ENCODE peak calls at places on chromosomes 2 and 18, in eight cellular contexts. T is heart right ventricle; A is body of pancreas; P is K562; G is lower lobe of right lung; O is fibroblast of lung; M is CD8-positive, alpha-beta T cell; W is HepG2. S is an unnamed sample.

GRCh38 chr2:152222975-152223638 is 47.5 kb upstream of the STAM2 start:
- DNase-seq in G (no peak), A (peak; percentile 44), P (no peak), T (peak; percentile 84), M (no peak), W (peak; percentile 59), O (peak; percentile 96), S (no peak)

GRCh38 chr2:208361077-208361441 is 45.5 kb upstream of the PTH2R start:
- DNase-seq in T (no peak), W (no peak), M (no peak), O (no peak), P (no peak), G (no peak), A (no peak), S (no peak)

GRCh38 chr18:9753863-9754262 is 45.8 kb downstream of the RAB31 start:
- DNase-seq in M (no peak), O (no peak), T (no peak), A (no peak), W (no peak), G (no peak), P (no peak), S (no peak)

GRCh38 chr2:186422226-186422625 is 63.8 kb upstream of the ZC3H15 start:
- DNase-seq in O (peak; percentile 99), P (no peak), T (peak; percentile 11), A (peak; percentile 14), M (no peak), G (no peak), W (no peak), S (no peak)

GRCh38 chr2:54107903-54108615 is 7.4 kb upstream of the ACYP2 start:
- DNase-seq in G (no peak), P (no peak), M (no peak), W (no peak), O (no peak), A (no peak), T (no peak), S (no peak)

GRCh38 chr18:74234326-74235171 is 57.2 kb downstream of the CYB5A start:
- DNase-seq in A (peak; percentile 76), P (no peak), O (peak; percentile 89), T (no peak), W (peak; percentile 98), M (no peak), G (no peak), S (no peak)

GRCh38 chr18:75212626-75213110 is 2.1 kb downstream of the TSHZ1 start:
- DNase-seq in O (no peak), W (peak; percentile 35), A (no peak), T (no peak), P (no peak), G (no peak), M (no peak), S (no peak)

GRCh38 chr2:52844701-52845423 is 922.7 kb upstream of the CHAC2 start:
- DNase-seq in A (no peak), O (no peak), G (no peak), W (no peak), P (no peak), M (no peak), T (no peak), S (no peak)

GRCh38 chr2:73075477-73076373 is 4.2 kb upstream of the SFXN5 start:
- DNase-seq in P (no peak), W (no peak), T (peak; percentile 69), O (peak; percentile 30), G (no peak), A (no peak), M (no peak), S (no peak)

GRCh38 chr2:74444498-74445318 is 3.0 kb upstream of the RTKN start:
- DNase-seq in G (no peak), P (no peak), M (no peak), W (no peak), T (no peak), A (no peak), O (no peak), S (no peak)

GRCh38 chr18:46386788-46387187 is 270.2 kb downstream of the LOXHD1 start:
- DNase-seq in T (peak; percentile 64), G (no peak), W (no peak), M (no peak), P (no peak), A (no peak), O (no peak), S (no peak)

GRCh38 chr2:8413589-8414135 is 268.2 kb upstream of the ID2 start:
- DNase-seq in P (no peak), W (peak; percentile 98), M (no peak), G (no peak), T (no peak), A (peak; percentile 59), O (no peak), S (no peak)

GRCh38 chr2:10405441-10405840 is 42.7 kb downstream of the ODC1 start:
- DNase-seq in O (peak; percentile 92), A (peak; percentile 77), T (no peak), M (no peak), G (peak; percentile 76), P (no peak), W (no peak), S (no peak)

GRCh38 chr2:65722028-65722427 is 289.6 kb upstream of the SPRED2 start:
- DNase-seq in O (peak; percentile 51), A (peak; percentile 42), P (no peak), M (no peak), W (no peak), T (peak; percentile 20), G (no peak), S (no peak)

GRCh38 chr2:18998492-18998891 is 359.9 kb downstream of the OSR1 start:
- DNase-seq in W (no peak), A (no peak), T (no peak), M (no peak), P (no peak), G (no peak), O (no peak), S (no peak)

GRCh38 chr18:68843467-68844089 is 45.7 kb downstream of the CCDC102B start:
- DNase-seq in A (no peak), T (no peak), G (no peak), W (no peak), M (no peak), P (no peak), O (peak; percentile 47), S (no peak)

GRCh38 chr2:188622898-188623297 is 331.2 kb downstream of the GULP1 start:
- DNase-seq in T (no peak), O (no peak), A (no peak), P (no peak), M (no peak), G (no peak), W (no peak), S (no peak)

GRCh38 chr2:188620916-188621315 is 329.2 kb downstream of the GULP1 start:
- DNase-seq in O (no peak), M (no peak), T (no peak), P (no peak), A (no peak), W (no peak), G (no peak), S (no peak)

GRCh38 chr2:188623995-188624643 is 332.4 kb downstream of the GULP1 start:
- DNase-seq in W (no peak), O (peak; percentile 52), T (no peak), P (no peak), G (no peak), A (no peak), M (no peak), S (no peak)

GRCh38 chr2:188619146-188619545 is 327.5 kb downstream of the GULP1 start:
- DNase-seq in W (no peak), P (no peak), G (no peak), A (no peak), O (no peak), M (no peak), T (no peak), S (no peak)
- H3K27ac ChIP-seq in W (no peak overlapping the region), P (no peak overlapping the region), G (no peak overlapping the region), A (no peak overlapping the region), O (no peak overlapping the region), M (no peak overlapping the region), T (no peak overlapping the region), S (no peak overlapping the region)

DNA sequence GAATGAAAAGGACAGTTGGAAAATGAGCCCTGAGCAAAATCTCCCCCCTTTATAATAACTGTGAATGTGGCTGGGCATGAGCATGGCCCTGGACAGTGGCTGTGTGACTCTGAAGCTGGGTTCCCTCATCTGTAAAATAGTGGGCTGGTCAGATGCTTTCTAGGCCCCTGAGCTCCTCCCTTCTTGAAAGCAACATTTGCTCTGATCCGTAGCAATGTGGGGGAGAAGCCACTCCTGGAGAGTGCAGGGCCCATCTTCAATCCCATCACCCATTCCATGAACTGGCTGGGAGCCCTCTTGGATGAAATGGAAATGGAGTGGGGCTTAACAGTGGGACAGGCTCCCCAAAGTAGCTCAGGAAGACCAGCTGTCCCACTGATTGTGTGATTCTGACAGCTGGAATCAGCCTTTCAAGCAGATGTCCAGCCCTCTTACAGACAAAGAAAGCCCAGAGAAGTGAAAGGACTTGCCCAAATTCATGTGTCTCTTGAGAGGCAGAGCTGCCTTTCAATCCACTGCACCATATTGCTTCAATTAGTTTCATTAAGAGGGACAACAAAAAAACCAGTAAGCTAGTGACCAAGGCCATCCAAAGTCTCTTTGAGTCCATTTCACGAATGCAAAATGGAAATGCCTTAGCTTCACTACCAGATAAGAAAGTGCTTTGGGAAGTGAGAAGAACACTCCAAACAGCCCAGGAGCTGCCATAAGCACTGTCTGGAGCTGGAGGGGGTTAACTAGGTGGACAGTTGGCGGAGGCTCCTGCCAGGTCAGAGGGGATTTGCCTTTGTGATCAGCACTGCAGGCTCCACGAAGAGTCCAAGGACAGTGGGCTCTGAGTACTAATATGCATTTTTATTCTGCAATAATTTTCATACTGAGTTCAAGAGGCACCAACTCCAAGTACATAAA is 233.0 kb upstream of the SMAD2 start:
- DNase-seq in W (no peak), P (no peak), M (no peak), A (no peak), G (no peak), T (no peak), O (no peak), S (no peak)
- H3K4me1 ChIP-seq in W (peaks cover 79% of the 10 kb centered on the region), P (no peaks in the 10 kb centered on the region), M (no peaks in the 10 kb centered on the region), A (peaks cover 53% of the 10 kb centered on the region), G (peaks cover 42% of the 10 kb centered on the region), T (peaks cover 11% of the 10 kb centered on the region), O (peaks cover 2% of the 10 kb centered on the region), S (no peaks in the 10 kb centered on the region)

GRCh38 chr18:58989184-58989759 is 124.6 kb downstream of the ZNF532 start:
- DNase-seq in W (no peak), T (no peak), M (no peak), A (no peak), P (no peak), O (no peak), G (no peak), S (no peak)
- H3K27ac ChIP-seq in W (no peak overlapping the region), T (no peak overlapping the region), M (no peak overlapping the region), A (no peak overlapping the region), P (no peak overlapping the region), O (no peak overlapping the region), G (no peak overlapping the region), S (no peak overlapping the region)

GRCh38 chr2:1967242-1968210 is 223.2 kb upstream of the PXDN start:
- DNase-seq in P (no peak), W (no peak), G (no peak), A (no peak), T (no peak), M (no peak), O (no peak), S (no peak)

GRCh38 chr2:1964659-1965058 is 220.3 kb upstream of the PXDN start:
- DNase-seq in O (no peak), W (no peak), P (no peak), T (no peak), M (no peak), A (no peak), G (no peak), S (no peak)

GRCh38 chr2:1968988-1969700 is 224.8 kb upstream of the PXDN start:
- DNase-seq in M (no peak), G (no peak), P (no peak), T (no peak), O (no peak), W (no peak), A (no peak), S (no peak)

GRCh38 chr2:1968222-1968987 is 224.1 kb upstream of the PXDN start:
- DNase-seq in P (no peak), W (no peak), G (no peak), A (no peak), O (no peak), M (no peak), T (no peak), S (no peak)

GRCh38 chr2:1965726-1966125 is 221.4 kb upstream of the PXDN start:
- DNase-seq in A (no peak), G (no peak), W (no peak), P (no peak), M (no peak), T (no peak), O (no peak), S (no peak)
- H3K4me1 ChIP-seq in A (no peaks in the 10 kb centered on the region), G (no peaks in the 10 kb centered on the region), W (no peaks in the 10 kb centered on the region), P (no peaks in the 10 kb centered on the region), M (no peaks in the 10 kb centered on the region), T (no peaks in the 10 kb centered on the region), O (no peaks in the 10 kb centered on the region), S (no peaks in the 10 kb centered on the region)